ENCODE peak calls at places on chromosomes 11 and 22, in five cellular contexts. One of them, this sample, is unnamed.

GRCh38 chr22:25334091-25334490 is 114.7 kb downstream of the CRYBB2 start:
- DNase-seq in dorsolateral prefrontal cortex: peak; percentile 33
- DNase-seq in left colon: peak; percentile 32
- DNase-seq in lower leg skin: no peak
- DNase-seq in stimulated activated CD8-positive, alpha-beta memory T cell treated with anti-CD3 and anti-CD28 coated beads, Interleukin-15, amount 100 ng/mL, for 4 hours: no peak
- DNase-seq in this sample: peak; percentile 72

GRCh38 chr11:35419713-35420333 is 465 bp upstream of the SLC1A2 start:
- DNase-seq in dorsolateral prefrontal cortex: peak; percentile 60
- DNase-seq in left colon: no peak
- DNase-seq in lower leg skin: no peak
- DNase-seq in stimulated activated CD8-positive, alpha-beta memory T cell treated with anti-CD3 and anti-CD28 coated beads, Interleukin-15, amount 100 ng/mL, for 4 hours: no peak
- DNase-seq in this sample: no peak

GRCh38 chr11:122721201-122721963 is 65.9 kb downstream of the UBASH3B start:
- DNase-seq in dorsolateral prefrontal cortex: no peak
- DNase-seq in left colon: no peak
- DNase-seq in lower leg skin: no peak
- DNase-seq in stimulated activated CD8-positive, alpha-beta memory T cell treated with anti-CD3 and anti-CD28 coated beads, Interleukin-15, amount 100 ng/mL, for 4 hours: no peak
- DNase-seq in this sample: no peak

GRCh38 chr11:71420455-71421241 is 27.5 kb downstream of the DHCR7 start:
- DNase-seq in dorsolateral prefrontal cortex: peak; percentile 36
- DNase-seq in left colon: no peak
- DNase-seq in lower leg skin: no peak
- DNase-seq in stimulated activated CD8-positive, alpha-beta memory T cell treated with anti-CD3 and anti-CD28 coated beads, Interleukin-15, amount 100 ng/mL, for 4 hours: no peak
- DNase-seq in this sample: peak; percentile 68

GRCh38 chr11:69647761-69648497 is 7.0 kb downstream of the CCND1 start:
- DNase-seq in dorsolateral prefrontal cortex: no peak
- DNase-seq in left colon: peak; percentile 20
- DNase-seq in lower leg skin: no peak
- DNase-seq in stimulated activated CD8-positive, alpha-beta memory T cell treated with anti-CD3 and anti-CD28 coated beads, Interleukin-15, amount 100 ng/mL, for 4 hours: no peak
- DNase-seq in this sample: no peak

GRCh38 chr11:91136631-91137030 is 913.8 kb upstream of the CHORDC1 start:
- DNase-seq in dorsolateral prefrontal cortex: no peak
- DNase-seq in left colon: no peak
- DNase-seq in lower leg skin: no peak
- DNase-seq in stimulated activated CD8-positive, alpha-beta memory T cell treated with anti-CD3 and anti-CD28 coated beads, Interleukin-15, amount 100 ng/mL, for 4 hours: no peak
- DNase-seq in this sample: no peak

GRCh38 chr11:86620796-86621575 is 51.4 kb downstream of the ME3 start:
- DNase-seq in dorsolateral prefrontal cortex: no peak
- DNase-seq in left colon: no peak
- DNase-seq in lower leg skin: no peak
- DNase-seq in stimulated activated CD8-positive, alpha-beta memory T cell treated with anti-CD3 and anti-CD28 coated beads, Interleukin-15, amount 100 ng/mL, for 4 hours: no peak
- DNase-seq in this sample: no peak

GRCh38 chr11:96015911-96016565 is 92.1 kb upstream of the MTMR2 start:
- DNase-seq in dorsolateral prefrontal cortex: no peak
- DNase-seq in left colon: no peak
- DNase-seq in lower leg skin: no peak
- DNase-seq in stimulated activated CD8-positive, alpha-beta memory T cell treated with anti-CD3 and anti-CD28 coated beads, Interleukin-15, amount 100 ng/mL, for 4 hours: no peak
- DNase-seq in this sample: no peak

GRCh38 chr11:122141757-122142156 is 25.7 kb upstream of the BLID start:
- DNase-seq in dorsolateral prefrontal cortex: no peak
- DNase-seq in left colon: no peak
- DNase-seq in lower leg skin: no peak
- DNase-seq in stimulated activated CD8-positive, alpha-beta memory T cell treated with anti-CD3 and anti-CD28 coated beads, Interleukin-15, amount 100 ng/mL, for 4 hours: no peak
- DNase-seq in this sample: no peak

GRCh38 chr11:69245041-69245440 is 48.9 kb upstream of the MYEOV start:
- DNase-seq in dorsolateral prefrontal cortex: no peak
- DNase-seq in left colon: peak; percentile 16
- DNase-seq in lower leg skin: no peak
- DNase-seq in stimulated activated CD8-positive, alpha-beta memory T cell treated with anti-CD3 and anti-CD28 coated beads, Interleukin-15, amount 100 ng/mL, for 4 hours: no peak
- DNase-seq in this sample: peak; percentile 1

GRCh38 chr11:118607401-118608267 is at the start of gene PHLDB1:
- DNase-seq in dorsolateral prefrontal cortex: peak; percentile 79
- DNase-seq in left colon: peak; percentile 48
- DNase-seq in lower leg skin: no peak
- DNase-seq in stimulated activated CD8-positive, alpha-beta memory T cell treated with anti-CD3 and anti-CD28 coated beads, Interleukin-15, amount 100 ng/mL, for 4 hours: peak; percentile 24
- DNase-seq in this sample: peak; percentile 46

This sample was measured in stomach.